ENCODE peak calls at places on chromosomes 1 and 21, in four cellular contexts. V is HepG2, M is H1, P is K562. W is an unnamed sample.

GRCh38 chr1:9073148-9073547 is 3.7 kb upstream of the SLC2A5 start:
- DNase-seq in V (no peak), M (no peak), P (no peak), W (no peak)

GRCh38 chr1:25045480-25046193 is 115.6 kb upstream of the RUNX3 start:
- DNase-seq in V (no peak), M (no peak), P (no peak), W (no peak)

GRCh38 chr1:168488153-168488552 is 55.6 kb downstream of the XCL2 start:
- DNase-seq in V (no peak), M (no peak), P (no peak), W (no peak)

GRCh38 chr1:119373465-119373864 is 4.9 kb downstream of the HAO2 start:
- DNase-seq in V (no peak), M (no peak), P (no peak), W (peak; percentile 29)

GRCh38 chr1:160553778-160554177 is 25.5 kb downstream of the CD84 start:
- DNase-seq in V (no peak), M (no peak), P (no peak), W (no peak)

GRCh38 chr21:42763578-42764442 is 110.4 kb downstream of the PDE9A start:
- DNase-seq in V (no peak), M (no peak), P (no peak), W (no peak)

GRCh38 chr1:28064064-28064463 is 24.3 kb downstream of the EYA3 start:
- DNase-seq in V (no peak), M (no peak), P (no peak), W (no peak)

GRCh38 chr1:155040358-155041093 is 6.9 kb downstream of the DCST1 start:
- DNase-seq in V (no peak), M (no peak), P (no peak), W (no peak)

GRCh38 chr1:228542376-228542775 is 55.2 kb downstream of the RNF187 start:
- DNase-seq in V (no peak), M (no peak), P (no peak), W (no peak)

GRCh38 chr21:42381347-42381984 is 14.4 kb downstream of the TMPRSS3 start:
- DNase-seq in V (peak; percentile 69), M (no peak), P (no peak), W (peak; percentile 26)

GRCh38 chr1:66266756-66267155 is 267.2 kb upstream of the SGIP1 start:
- DNase-seq in V (no peak), M (no peak), P (no peak), W (no peak)

GRCh38 chr1:19737413-19737812 is 62.3 kb downstream of the TMCO4 start:
- DNase-seq in V (no peak), M (no peak), P (no peak), W (no peak)

GRCh38 chr21:43188712-43189151 is 19.9 kb downstream of the CRYAA start:
- DNase-seq in V (no peak), M (no peak), P (no peak), W (no peak)

GRCh38 chr1:100921110-100921706 is 25.3 kb downstream of the SLC30A7 start:
- DNase-seq in V (peak; percentile 35), M (no peak), P (peak; percentile 21), W (peak; percentile 1)

GRCh38 chr1:163095223-163095622 is 26.1 kb downstream of the RGS4 start:
- DNase-seq in V (no peak), M (no peak), P (no peak), W (no peak)

GRCh38 chr21:25528511-25528910 is 78.8 kb downstream of the MRPL39 start:
- DNase-seq in V (no peak), M (no peak), P (no peak), W (no peak)

GRCh38 chr1:5863238-5863637 is 129.0 kb downstream of the NPHP4 start:
- DNase-seq in V (no peak), M (no peak), P (no peak), W (no peak)

GRCh38 chr1:10724948-10725852 is 71.2 kb downstream of the CASZ1 start:
- DNase-seq in V (no peak), M (no peak), P (no peak), W (no peak)

GRCh38 chr1:160953030-160953429 is 1.6 kb downstream of the ITLN2 start:
- DNase-seq in V (no peak), M (no peak), P (no peak), W (no peak)

GRCh38 chr1:220890582-220890981 is 11.3 kb downstream of the HLX start:
- DNase-seq in V (no peak), M (no peak), P (no peak), W (no peak)

GRCh38 chr21:33300701-33301631 is 23.8 kb upstream of the IFNAR1 start:
- DNase-seq in V (no peak), M (peak; percentile 27), P (peak; percentile 30), W (no peak)

GRCh38 chr21:44709426-44710293 is 1.7 kb downstream of the TSPEAR start:
- DNase-seq in V (no peak), M (peak; percentile 49), P (no peak), W (no peak)

GRCh38 chr1:234478152-234478480 is 863 bp downstream of the TARBP1 start:
- DNase-seq in V (peak; percentile 33), M (peak; percentile 82), P (peak; percentile 75), W (peak; percentile 33)

GRCh38 chr1:3471356-3472087 is 17.1 kb downstream of the ARHGEF16 start:
- DNase-seq in V (peak; percentile 89), M (peak; percentile 74), P (peak; percentile 54), W (peak; percentile 28)

GRCh38 chr1:244197851-244198375 is 146.8 kb downstream of the ZBTB18 start:
- DNase-seq in V (no peak), M (no peak), P (no peak), W (no peak)

GRCh38 chr1:18647681-18648214 is 17.1 kb downstream of the PAX7 start:
- DNase-seq in V (no peak), M (no peak), P (no peak), W (no peak)

GRCh38 chr21:33196956-33197374 is 32.8 kb upstream of the IFNAR2 start:
- DNase-seq in V (peak; percentile 60), M (peak; percentile 77), P (peak; percentile 75), W (peak; percentile 67)

GRCh38 chr1:161869291-161869690 is 103.2 kb downstream of the ATF6 start:
- DNase-seq in V (peak; percentile 22), M (no peak), P (no peak), W (no peak)

GRCh38 chr21:33155457-33155856 is 74.3 kb upstream of the IFNAR2 start:
- DNase-seq in V (no peak), M (no peak), P (no peak), W (no peak)

GRCh38 chr1:10471411-10472219 is 714 bp downstream of the DFFA start:
- DNase-seq in V (no peak), M (peak; percentile 58), P (no peak), W (peak; percentile 21)

GRCh38 chr1:236812334-236813030 is 17.4 kb downstream of the MTR start:
- DNase-seq in V (no peak), M (no peak), P (no peak), W (no peak)

GRCh38 chr1:240877605-240878004 is 265.6 kb upstream of the GREM2 start:
- DNase-seq in V (no peak), M (no peak), P (no peak), W (no peak)

GRCh38 chr1:154697710-154698109 is 89.7 kb upstream of the ADAR start:
- DNase-seq in V (no peak), M (no peak), P (no peak), W (no peak)

GRCh38 chr1:228987736-228988506 is 252.6 kb downstream of the RHOU start:
- DNase-seq in V (no peak), M (no peak), P (no peak), W (no peak)

GRCh38 chr1:198214924-198215323 is 58.1 kb downstream of the NEK7 start:
- DNase-seq in V (no peak), M (no peak), P (no peak), W (no peak)

GRCh38 chr1:198211696-198212095 is 54.9 kb downstream of the NEK7 start:
- DNase-seq in V (no peak), M (no peak), P (no peak), W (no peak)

GRCh38 chr1:198212126-198212525 is 55.3 kb downstream of the NEK7 start:
- DNase-seq in V (no peak), M (no peak), P (no peak), W (no peak)

GRCh38 chr1:198212675-198213074 is 55.9 kb downstream of the NEK7 start:
- DNase-seq in V (no peak), M (no peak), P (no peak), W (no peak)
- TF ChIP-seq KDM1A in V (no peak), M (no peak), P (no peak), W (no peak)

GRCh38 chr1:225440380-225440957 is 12.6 kb upstream of the LBR start:
- DNase-seq in V (no peak), M (no peak), P (no peak), W (no peak)

GRCh38 chr1:225437710-225438437 is 10.0 kb upstream of the LBR start:
- DNase-seq in V (no peak), M (no peak), P (peak; percentile 47), W (no peak)

GRCh38 chr1:225434041-225434440 is 6.2 kb upstream of the LBR start:
- DNase-seq in V (no peak), M (no peak), P (no peak), W (no peak)

GRCh38 chr1:225435487-225435886 is 7.6 kb upstream of the LBR start:
- DNase-seq in V (no peak), M (no peak), P (no peak), W (no peak)

GRCh38 chr1:225435957-225436392 is 8.1 kb upstream of the LBR start:
- DNase-seq in V (no peak), M (no peak), P (peak; percentile 53), W (no peak)
- TF ChIP-seq RNF2 in V (no peak), M (no peak), P (no peak), W (no peak)

GRCh38 chr1:85546748-85547147 is 33.8 kb upstream of the CCN1 start:
- DNase-seq in V (no peak), M (no peak), P (no peak), W (no peak)

GRCh38 chr1:85544689-85545203 is 35.8 kb upstream of the CCN1 start:
- DNase-seq in V (peak; percentile 46), M (no peak), P (no peak), W (peak; percentile 54)
- TF ChIP-seq KDM1A in V (no peak), M (no peak), P (no peak), W (no peak)

GRCh38 chr1:22315315-22316078 is 136.2 kb upstream of the ZBTB40 start:
- DNase-seq in V (no peak), M (no peak), P (no peak), W (no peak)
- TF ChIP-seq RNF2 in V (no peak), M (no peak), P (no peak), W (no peak)

GRCh38 chr1:1908506-1908791 is 6.6 kb upstream of the CALML6 start:
- DNase-seq in V (no peak), M (no peak), P (no peak), W (no peak)

GRCh38 chr1:1914101-1914811 is 804 bp upstream of the CALML6 start:
- DNase-seq in V (no peak), M (no peak), P (no peak), W (no peak)

GRCh38 chr1:1910033-1910465 is 5.0 kb upstream of the CALML6 start:
- DNase-seq in V (no peak), M (no peak), P (no peak), W (no peak)

GRCh38 chr1:1910651-1911389 is 4.2 kb upstream of the CALML6 start:
- DNase-seq in V (no peak), M (no peak), P (no peak), W (no peak)

GRCh38 chr1:1911390-1912041 is 3.5 kb upstream of the CALML6 start:
- DNase-seq in V (no peak), M (no peak), P (no peak), W (no peak)
- TF ChIP-seq KDM1A in V (no peak), M (no peak), P (no peak), W (no peak)